ENCODE peak calls at places on chromosomes 6 and 20, in ten cellular contexts. G, E, P, Y, F, B, D, X, I and R are unnamed samples.
A peak's percentile ranks its signal among the peaks of the same experiment; 100 is the strongest.

GRCh38 chr20:63544958-63545516 is 2.5 kb downstream of the SRMS start:
- DNase-seq in G (no peak), E (no peak), P (no peak), Y (no peak), F (no peak), B (no peak), D (no peak), X (no peak), I (no peak), R (no peak)

GRCh38 chr6:114039835-114040234 is 68.9 kb upstream of the HDAC2 start:
- DNase-seq in G (no peak), E (no peak), P (no peak), Y (no peak), F (no peak), B (no peak), D (no peak), X (no peak), I (no peak), R (no peak)

GRCh38 chr20:16095241-16095640 is 478.0 kb downstream of the KIF16B start:
- DNase-seq in G (no peak), E (no peak), P (no peak), Y (no peak), F (no peak), B (no peak), D (no peak), X (peak; percentile 26), I (no peak), R (no peak)

GRCh38 chr20:56875052-56875663 is 246.1 kb downstream of the TFAP2C start:
- DNase-seq in G (no peak), E (no peak), P (peak; percentile 79), Y (peak; percentile 69), F (no peak), B (peak; percentile 62), D (no peak), X (no peak), I (no peak), R (no peak)

GRCh38 chr6:135012764-135013163 is 41.9 kb downstream of the HBS1L start:
- DNase-seq in G (no peak), E (no peak), P (no peak), Y (no peak), F (no peak), B (no peak), D (no peak), X (no peak), I (no peak), R (no peak)

GRCh38 chr6:10687582-10687981 is 6.8 kb downstream of the C6orf52 start:
- DNase-seq in G (no peak), E (no peak), P (no peak), Y (no peak), F (no peak), B (peak; percentile 61), D (no peak), X (no peak), I (no peak), R (no peak)

GRCh38 chr20:45061244-45061643 is 39.7 kb downstream of the KCNS1 start:
- DNase-seq in G (no peak), E (no peak), P (peak; percentile 82), Y (no peak), F (no peak), B (no peak), D (no peak), X (no peak), I (no peak), R (no peak)

GRCh38 chr20:44979090-44979621 is 12.8 kb downstream of the STK4 start:
- DNase-seq in G (peak; percentile 20), E (no peak), P (no peak), Y (no peak), F (no peak), B (no peak), D (no peak), X (no peak), I (peak; percentile 48), R (no peak)

GRCh38 chr6:167576798-167577528 is 249.7 kb upstream of the AFDN start:
- DNase-seq in G (no peak), E (no peak), P (no peak), Y (peak; percentile 49), F (no peak), B (peak; percentile 49), D (no peak), X (no peak), I (no peak), R (no peak)
- H3K9me3 ChIP-seq in G (no peaks in the 10 kb centered on the region), E (no peaks in the 10 kb centered on the region), P (no peaks in the 10 kb centered on the region), Y (no peaks in the 10 kb centered on the region), F (no peaks in the 10 kb centered on the region), B (no peaks in the 10 kb centered on the region), D (no peaks in the 10 kb centered on the region), X (no peaks in the 10 kb centered on the region), I (no peaks in the 10 kb centered on the region), R (no peaks in the 10 kb centered on the region)

GRCh38 chr6:168577496-168577895 is 136.5 kb downstream of the SMOC2 start:
- DNase-seq in G (no peak), E (no peak), P (no peak), Y (no peak), F (no peak), B (peak; percentile 26), D (no peak), X (no peak), I (no peak), R (no peak)

GRCh38 chr6:168581236-168581635 is 140.3 kb downstream of the SMOC2 start:
- DNase-seq in G (no peak), E (no peak), P (no peak), Y (peak; percentile 53), F (no peak), B (no peak), D (no peak), X (no peak), I (no peak), R (no peak)

GRCh38 chr6:168575346-168576098 is 134.5 kb downstream of the SMOC2 start:
- DNase-seq in G (no peak), E (no peak), P (no peak), Y (peak; percentile 57), F (no peak), B (no peak), D (no peak), X (no peak), I (no peak), R (no peak)

GRCh38 chr6:168576388-168576787 is 135.4 kb downstream of the SMOC2 start:
- DNase-seq in G (no peak), E (no peak), P (no peak), Y (peak; percentile 46), F (no peak), B (peak; percentile 14), D (no peak), X (no peak), I (no peak), R (no peak)

DNA sequence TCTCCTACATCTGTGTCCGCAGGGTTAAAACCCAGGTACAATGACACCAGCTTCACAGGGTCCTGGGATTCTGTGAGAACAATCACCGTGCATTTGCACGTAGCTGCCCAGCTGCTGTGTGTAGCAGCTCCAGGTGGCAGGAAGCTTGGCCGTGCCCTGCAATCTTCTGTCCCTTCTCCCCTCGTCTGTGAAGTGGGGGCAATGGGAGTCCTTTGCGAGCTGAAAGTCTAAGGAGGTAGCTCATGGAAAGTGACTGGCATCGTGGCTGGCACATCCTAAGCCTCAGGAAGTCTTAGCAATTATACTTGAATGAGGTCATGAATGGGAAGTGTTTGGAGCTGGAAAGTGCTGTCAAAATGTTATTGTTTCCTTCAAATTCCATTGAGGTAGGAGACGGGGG is 137.1 kb downstream of the SMOC2 start:
- DNase-seq in G (no peak), E (no peak), P (no peak), Y (peak; percentile 47), F (no peak), B (peak; percentile 13), D (no peak), X (no peak), I (no peak), R (no peak)
- H3K9me3 ChIP-seq in G (no peaks in the 10 kb centered on the region), E (no peaks in the 10 kb centered on the region), P (peaks cover 2% of the 10 kb centered on the region), Y (no peaks in the 10 kb centered on the region), F (no peaks in the 10 kb centered on the region), B (no peaks in the 10 kb centered on the region), D (no peaks in the 10 kb centered on the region), X (no peaks in the 10 kb centered on the region), I (no peaks in the 10 kb centered on the region), R (no peaks in the 10 kb centered on the region)

DNA sequence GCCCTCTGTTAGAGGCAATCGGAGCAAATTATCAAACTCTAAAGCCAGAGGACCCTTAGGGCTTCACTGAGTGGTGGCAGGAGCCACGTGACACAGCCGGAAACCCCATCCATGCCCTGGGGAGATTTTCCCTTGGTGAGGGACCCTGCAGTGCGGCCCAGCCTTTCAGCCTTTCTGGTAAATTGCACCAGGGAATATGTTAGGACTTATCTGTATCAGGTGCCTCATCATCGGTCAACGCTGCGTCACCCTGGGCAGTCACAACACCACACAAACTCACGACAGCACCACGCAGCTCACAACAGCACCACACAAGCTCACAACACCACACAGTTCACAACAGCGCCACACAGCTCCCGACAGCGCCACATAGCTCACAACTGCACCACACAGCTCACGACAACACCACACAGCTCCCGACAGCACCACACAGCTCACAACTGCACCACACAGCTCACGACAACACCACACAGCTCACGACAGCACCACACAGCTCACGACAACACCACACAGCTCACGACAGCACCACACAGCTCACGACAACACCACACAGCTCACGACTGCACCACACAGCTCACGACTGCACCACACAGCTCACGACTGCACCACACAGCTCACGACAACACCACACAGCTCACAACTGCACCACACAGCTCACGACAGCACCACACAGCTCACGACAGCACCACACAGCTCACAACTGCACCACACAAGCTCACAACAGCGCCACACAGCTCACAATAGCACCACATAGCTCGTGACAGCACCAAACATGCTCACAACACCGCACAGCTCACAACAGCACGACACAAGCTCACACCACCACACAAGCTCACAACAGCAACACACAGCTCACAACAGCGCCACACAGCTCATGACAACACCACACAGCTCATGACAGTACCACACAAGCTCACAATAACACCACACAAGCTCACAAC is 199.0 kb downstream of the DLL1 start:
- DNase-seq in G (peak; percentile 2), E (peak; percentile 6), P (no peak), Y (peak; percentile 58), F (no peak), B (no peak), D (no peak), X (peak; percentile 9), I (peak; percentile 12), R (no peak)
- H3K9me3 ChIP-seq in G (no peaks in the 10 kb centered on the region), E (no peaks in the 10 kb centered on the region), P (peaks cover 16% of the 10 kb centered on the region), Y (no peaks in the 10 kb centered on the region), F (no peaks in the 10 kb centered on the region), B (no peaks in the 10 kb centered on the region), D (no peaks in the 10 kb centered on the region), X (no peaks in the 10 kb centered on the region), I (no peaks in the 10 kb centered on the region), R (no peaks in the 10 kb centered on the region)

GRCh38 chr6:64103480-64103879 is 467.9 kb downstream of the PHF3 start:
- DNase-seq in G (no peak), E (no peak), P (no peak), Y (no peak), F (no peak), B (no peak), D (no peak), X (no peak), I (no peak), R (no peak)

GRCh38 chr6:64100702-64101101 is 465.1 kb downstream of the PHF3 start:
- DNase-seq in G (no peak), E (no peak), P (no peak), Y (no peak), F (no peak), B (no peak), D (no peak), X (no peak), I (no peak), R (no peak)

DNA sequence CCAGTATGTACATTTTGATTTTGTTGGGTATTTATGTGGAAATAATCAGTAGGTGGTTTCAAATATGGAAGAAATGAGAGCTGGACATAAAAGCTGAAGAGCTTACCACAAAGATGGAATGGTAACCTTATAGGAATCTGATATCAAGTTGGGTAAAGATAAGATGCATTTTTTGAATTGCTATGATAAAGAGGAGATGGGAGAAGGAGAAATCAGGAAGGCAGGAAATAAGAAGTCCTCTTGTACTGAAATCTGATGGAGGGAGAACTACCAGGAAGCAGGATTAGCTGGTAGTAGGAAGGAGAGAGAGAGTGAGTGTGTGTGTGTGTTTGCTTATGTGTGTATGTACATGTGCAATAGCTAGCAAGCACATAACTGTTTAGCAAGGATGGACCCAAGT is 468.4 kb downstream of the PHF3 start:
- DNase-seq in G (no peak), E (no peak), P (no peak), Y (no peak), F (no peak), B (no peak), D (no peak), X (no peak), I (no peak), R (no peak)
- H3K9me3 ChIP-seq in G (no peaks in the 10 kb centered on the region), E (peaks cover 2% of the 10 kb centered on the region), P (peaks cover 3% of the 10 kb centered on the region), Y (no peaks in the 10 kb centered on the region), F (no peaks in the 10 kb centered on the region), B (no peaks in the 10 kb centered on the region), D (peaks cover 4% of the 10 kb centered on the region), X (no peaks in the 10 kb centered on the region), I (no peaks in the 10 kb centered on the region), R (no peaks in the 10 kb centered on the region)